ENCODE peak calls at places on chromosomes 6 and 20, in seven cellular contexts. One of them, this sample, is unnamed. For H3K4me1, the result is how much of the 10 kb centered on the place peaks cover.

GRCh38 chr20:20551409-20551808 is 161.0 kb downstream of the RALGAPA2 start:
- DNase-seq in heart right ventricle: no peak
- DNase-seq in spleen: no peak
- DNase-seq in left lung: no peak
- DNase-seq in astrocyte: no peak
- DNase-seq in mammary epithelial cell: no peak
- DNase-seq in hepatocyte: no peak
- DNase-seq in this sample: no peak

GRCh38 chr6:76719449-76719848 is 647.0 kb upstream of the IMPG1 start:
- DNase-seq in mammary epithelial cell: no peak
- DNase-seq in astrocyte: no peak
- DNase-seq in left lung: no peak
- DNase-seq in hepatocyte: no peak
- DNase-seq in heart right ventricle: no peak
- DNase-seq in spleen: no peak
- DNase-seq in this sample: no peak

GRCh38 chr6:19399406-19399805 is 437.8 kb upstream of the ID4 start:
- DNase-seq in left lung: no peak
- DNase-seq in mammary epithelial cell: no peak
- DNase-seq in astrocyte: peak
- DNase-seq in heart right ventricle: no peak
- DNase-seq in hepatocyte: peak
- DNase-seq in spleen: no peak
- DNase-seq in this sample: no peak

GRCh38 chr6:37137201-37137880 is 32.6 kb upstream of the PIM1 start:
- DNase-seq in astrocyte: peak
- DNase-seq in left lung: no peak
- DNase-seq in heart right ventricle: no peak
- DNase-seq in mammary epithelial cell: peak
- DNase-seq in hepatocyte: peak
- DNase-seq in spleen: no peak
- DNase-seq in this sample: peak

GRCh38 chr6:4817551-4817950 is 41.3 kb downstream of the CDYL start:
- DNase-seq in heart right ventricle: no peak
- DNase-seq in astrocyte: peak
- DNase-seq in left lung: no peak
- DNase-seq in mammary epithelial cell: no peak
- DNase-seq in hepatocyte: no peak
- DNase-seq in spleen: no peak
- DNase-seq in this sample: no peak

GRCh38 chr6:43517503-43518357 is 841 bp downstream of the POLR1C start:
- DNase-seq in mammary epithelial cell: no peak
- DNase-seq in hepatocyte: no peak
- DNase-seq in left lung: no peak
- DNase-seq in heart right ventricle: no peak
- DNase-seq in spleen: peak
- DNase-seq in astrocyte: no peak
- DNase-seq in this sample: peak

GRCh38 chr6:70094156-70094555 is 208.7 kb downstream of the COL9A1 start:
- DNase-seq in spleen: no peak
- DNase-seq in astrocyte: no peak
- DNase-seq in left lung: no peak
- DNase-seq in hepatocyte: no peak
- DNase-seq in heart right ventricle: no peak
- DNase-seq in mammary epithelial cell: no peak
- DNase-seq in this sample: no peak

GRCh38 chr6:153140299-153140698 is 9.2 kb upstream of the RGS17 start:
- DNase-seq in astrocyte: no peak
- DNase-seq in left lung: no peak
- DNase-seq in heart right ventricle: no peak
- DNase-seq in hepatocyte: no peak
- DNase-seq in mammary epithelial cell: no peak
- DNase-seq in spleen: no peak
- DNase-seq in this sample: no peak

GRCh38 chr20:57102566-57102965 is 163.9 kb downstream of the BMP7 start:
- DNase-seq in astrocyte: no peak
- DNase-seq in left lung: no peak
- DNase-seq in mammary epithelial cell: no peak
- DNase-seq in spleen: no peak
- DNase-seq in hepatocyte: no peak
- DNase-seq in heart right ventricle: no peak
- DNase-seq in this sample: no peak

GRCh38 chr20:45833030-45833882 is at the start of gene SNX21:
- DNase-seq in hepatocyte: peak
- DNase-seq in heart right ventricle: peak
- DNase-seq in astrocyte: peak
- DNase-seq in spleen: peak
- DNase-seq in left lung: peak
- DNase-seq in mammary epithelial cell: peak
- DNase-seq in this sample: peak

GRCh38 chr6:101249470-101249869 is 144.0 kb upstream of the GRIK2 start:
- DNase-seq in mammary epithelial cell: no peak
- DNase-seq in heart right ventricle: no peak
- DNase-seq in left lung: no peak
- DNase-seq in hepatocyte: no peak
- DNase-seq in spleen: no peak
- DNase-seq in astrocyte: no peak
- DNase-seq in this sample: no peak

GRCh38 chr6:51814418-51814817 is 273.0 kb downstream of the PKHD1 start:
- DNase-seq in astrocyte: no peak
- DNase-seq in mammary epithelial cell: peak
- DNase-seq in heart right ventricle: no peak
- DNase-seq in hepatocyte: peak
- DNase-seq in spleen: no peak
- DNase-seq in left lung: no peak
- DNase-seq in this sample: no peak

GRCh38 chr6:9704989-9705388 is 709.9 kb downstream of the TFAP2A start:
- DNase-seq in left lung: no peak
- DNase-seq in mammary epithelial cell: no peak
- DNase-seq in hepatocyte: no peak
- DNase-seq in spleen: no peak
- DNase-seq in astrocyte: no peak
- DNase-seq in heart right ventricle: no peak
- DNase-seq in this sample: no peak

GRCh38 chr6:47698342-47698787 is at the start of gene ADGRF4:
- DNase-seq in heart right ventricle: no peak
- DNase-seq in spleen: no peak
- DNase-seq in mammary epithelial cell: peak
- DNase-seq in left lung: no peak
- DNase-seq in hepatocyte: peak
- DNase-seq in astrocyte: peak
- DNase-seq in this sample: no peak

GRCh38 chr6:10033223-10033829 is 381.5 kb downstream of the TFAP2A start:
- DNase-seq in astrocyte: peak
- DNase-seq in spleen: no peak
- DNase-seq in mammary epithelial cell: no peak
- DNase-seq in hepatocyte: peak
- DNase-seq in heart right ventricle: no peak
- DNase-seq in left lung: no peak
- DNase-seq in this sample: no peak

GRCh38 chr20:43916875-43917371 is 2.3 kb downstream of the TOX2 start:
- DNase-seq in spleen: no peak
- DNase-seq in hepatocyte: no peak
- DNase-seq in mammary epithelial cell: no peak
- DNase-seq in astrocyte: peak
- DNase-seq in heart right ventricle: no peak
- DNase-seq in left lung: no peak
- DNase-seq in this sample: no peak

GRCh38 chr6:36622901-36623546 is 28.9 kb downstream of the SRSF3 start:
- DNase-seq in heart right ventricle: no peak
- DNase-seq in hepatocyte: no peak
- DNase-seq in mammary epithelial cell: peak
- DNase-seq in spleen: peak
- DNase-seq in left lung: no peak
- DNase-seq in astrocyte: no peak
- DNase-seq in this sample: no peak

GRCh38 chr20:4152696-4153235 is 137.4 kb upstream of the RNF24 start:
- DNase-seq in mammary epithelial cell: no peak
- DNase-seq in left lung: no peak
- DNase-seq in heart right ventricle: no peak
- DNase-seq in astrocyte: peak
- DNase-seq in spleen: no peak
- DNase-seq in hepatocyte: no peak
- DNase-seq in this sample: no peak

GRCh38 chr6:145139451-145139850 is 595.9 kb downstream of the EPM2A start:
- DNase-seq in spleen: no peak
- DNase-seq in heart right ventricle: no peak
- DNase-seq in left lung: no peak
- DNase-seq in hepatocyte: peak
- DNase-seq in astrocyte: peak
- DNase-seq in mammary epithelial cell: no peak
- DNase-seq in this sample: no peak

GRCh38 chr6:104885518-104886043 is 25.9 kb upstream of the HACE1 start:
- DNase-seq in spleen: no peak
- DNase-seq in hepatocyte: no peak
- DNase-seq in mammary epithelial cell: no peak
- DNase-seq in astrocyte: no peak
- DNase-seq in heart right ventricle: no peak
- DNase-seq in left lung: no peak
- DNase-seq in this sample: no peak

GRCh38 chr6:161058746-161059145 is 67.2 kb downstream of the MAP3K4 start:
- DNase-seq in spleen: no peak
- DNase-seq in heart right ventricle: no peak
- DNase-seq in left lung: no peak
- DNase-seq in hepatocyte: no peak
- DNase-seq in mammary epithelial cell: no peak
- DNase-seq in astrocyte: peak
- DNase-seq in this sample: no peak

GRCh38 chr20:6122873-6123649 is at the start of gene FERMT1:
- DNase-seq in spleen: no peak
- DNase-seq in left lung: peak
- DNase-seq in heart right ventricle: peak
- DNase-seq in hepatocyte: peak
- DNase-seq in mammary epithelial cell: peak
- DNase-seq in astrocyte: peak
- DNase-seq in this sample: peak
- TF ChIP-seq CTCF in spleen: no peak
- TF ChIP-seq CTCF in left lung: no peak
- TF ChIP-seq CTCF in heart right ventricle: peak
- TF ChIP-seq CTCF in hepatocyte: peak
- TF ChIP-seq CTCF in mammary epithelial cell: peak
- TF ChIP-seq CTCF in astrocyte: no peak
- TF ChIP-seq CTCF in this sample: peak

GRCh38 chr6:3421145-3421544 is 35.7 kb downstream of the SLC22A23 start:
- DNase-seq in hepatocyte: no peak
- DNase-seq in spleen: no peak
- DNase-seq in astrocyte: no peak
- DNase-seq in left lung: no peak
- DNase-seq in heart right ventricle: no peak
- DNase-seq in mammary epithelial cell: no peak
- DNase-seq in this sample: no peak
- H3K4me1 ChIP-seq in hepatocyte: under half
- H3K4me1 ChIP-seq in spleen: under half
- H3K4me1 ChIP-seq in astrocyte: under half
- H3K4me1 ChIP-seq in left lung: under half
- H3K4me1 ChIP-seq in heart right ventricle: under half
- H3K4me1 ChIP-seq in mammary epithelial cell: under half
- H3K4me1 ChIP-seq in this sample: under half

GRCh38 chr6:35178932-35179832 is 34.6 kb upstream of the SCUBE3 start:
- DNase-seq in hepatocyte: no peak
- DNase-seq in left lung: no peak
- DNase-seq in heart right ventricle: no peak
- DNase-seq in spleen: no peak
- DNase-seq in mammary epithelial cell: no peak
- DNase-seq in astrocyte: no peak
- DNase-seq in this sample: no peak
- TF ChIP-seq CTCF in hepatocyte: no peak
- TF ChIP-seq CTCF in left lung: no peak
- TF ChIP-seq CTCF in heart right ventricle: no peak
- TF ChIP-seq CTCF in spleen: no peak
- TF ChIP-seq CTCF in mammary epithelial cell: no peak
- TF ChIP-seq CTCF in astrocyte: no peak
- TF ChIP-seq CTCF in this sample: no peak

GRCh38 chr6:142848969-142849368 is 96.0 kb downstream of the HIVEP2 start:
- DNase-seq in hepatocyte: no peak
- DNase-seq in astrocyte: no peak
- DNase-seq in mammary epithelial cell: no peak
- DNase-seq in spleen: no peak
- DNase-seq in left lung: no peak
- DNase-seq in heart right ventricle: no peak
- DNase-seq in this sample: no peak

GRCh38 chr6:142846883-142847287 is 98.1 kb downstream of the HIVEP2 start:
- DNase-seq in astrocyte: peak
- DNase-seq in hepatocyte: peak
- DNase-seq in left lung: no peak
- DNase-seq in spleen: no peak
- DNase-seq in heart right ventricle: no peak
- DNase-seq in mammary epithelial cell: peak
- DNase-seq in this sample: no peak

GRCh38 chr6:142845624-142846458 is 99.1 kb downstream of the HIVEP2 start:
- DNase-seq in left lung: peak
- DNase-seq in astrocyte: peak
- DNase-seq in hepatocyte: peak
- DNase-seq in mammary epithelial cell: peak
- DNase-seq in heart right ventricle: peak
- DNase-seq in spleen: peak
- DNase-seq in this sample: peak

GRCh38 chr6:142846459-142846831 is 98.5 kb downstream of the HIVEP2 start:
- DNase-seq in astrocyte: peak
- DNase-seq in hepatocyte: no peak
- DNase-seq in heart right ventricle: no peak
- DNase-seq in left lung: no peak
- DNase-seq in spleen: no peak
- DNase-seq in mammary epithelial cell: peak
- DNase-seq in this sample: no peak

GRCh38 chr6:142848156-142848555 is 96.8 kb downstream of the HIVEP2 start:
- DNase-seq in left lung: no peak
- DNase-seq in mammary epithelial cell: no peak
- DNase-seq in astrocyte: no peak
- DNase-seq in spleen: no peak
- DNase-seq in hepatocyte: no peak
- DNase-seq in heart right ventricle: no peak
- DNase-seq in this sample: no peak
- H3K4me1 ChIP-seq in left lung: under half
- H3K4me1 ChIP-seq in mammary epithelial cell: under half
- H3K4me1 ChIP-seq in astrocyte: half or more
- H3K4me1 ChIP-seq in spleen: half or more
- H3K4me1 ChIP-seq in hepatocyte: under half
- H3K4me1 ChIP-seq in heart right ventricle: half or more
- H3K4me1 ChIP-seq in this sample: under half

GRCh38 chr6:55545791-55546190 is 33.2 kb downstream of the HMGCLL1 start:
- DNase-seq in astrocyte: no peak
- DNase-seq in heart right ventricle: no peak
- DNase-seq in left lung: no peak
- DNase-seq in spleen: no peak
- DNase-seq in mammary epithelial cell: no peak
- DNase-seq in hepatocyte: peak
- DNase-seq in this sample: no peak

GRCh38 chr6:55541024-55541423 is 38.0 kb downstream of the HMGCLL1 start:
- DNase-seq in spleen: no peak
- DNase-seq in hepatocyte: no peak
- DNase-seq in heart right ventricle: no peak
- DNase-seq in mammary epithelial cell: no peak
- DNase-seq in astrocyte: no peak
- DNase-seq in left lung: no peak
- DNase-seq in this sample: no peak

GRCh38 chr6:55543633-55544309 is 35.2 kb downstream of the HMGCLL1 start:
- DNase-seq in hepatocyte: no peak
- DNase-seq in left lung: no peak
- DNase-seq in astrocyte: no peak
- DNase-seq in spleen: no peak
- DNase-seq in mammary epithelial cell: no peak
- DNase-seq in heart right ventricle: no peak
- DNase-seq in this sample: peak
- TF ChIP-seq CTCF in hepatocyte: no peak
- TF ChIP-seq CTCF in left lung: no peak
- TF ChIP-seq CTCF in astrocyte: no peak
- TF ChIP-seq CTCF in spleen: no peak
- TF ChIP-seq CTCF in mammary epithelial cell: peak
- TF ChIP-seq CTCF in heart right ventricle: no peak
- TF ChIP-seq CTCF in this sample: no peak

This sample was measured in cardiac muscle cell.